ENCODE peak calls at places on chromosomes 7 and 10, in ten cellular contexts. L is activated effector memory CD4-positive, alpha-beta T cell treated with anti-CD3 and anti-CD28 coated beads, Interleukin-2, amount 50 U/mL, for 16 hours; F is lung; D is right lobe of liver; Q is stimulated activated CD8-positive, alpha-beta memory T cell treated with anti-CD3 and anti-CD28 coated beads, Interleukin-7, amount 100 ng/mL, for 1 hour; W is activated T-helper 1 cell treated with anti-CD3 and anti-CD28 coated beads, Interleukin-12 subunit alpha, Interleukin-12 subunit beta, Interleukin-2, Interleukin-4 antibody, amounts not matched to agents 30 ng/mL and 10 ng/mL and 1 ng/mL, durations not matched to agents 14 hours and 24 hours and 36 hours; V is activated T-cell treated with anti-CD3 and anti-CD28 coated beads for 1 hour; U is T-helper 2 cell; C is tibial artery; O is NCI-H446. T is an unnamed sample.

GRCh38 chr7:124318716-124319115 is 285.8 kb upstream of the TMEM229A start:
- DNase-seq in L (no peak), C (no peak), U (no peak), D (no peak), O (no peak), V (no peak), W (no peak), F (no peak), Q (no peak), T (no peak)

GRCh38 chr10:129775681-129776080 is 188.4 kb downstream of the EBF3 start:
- DNase-seq in C (peak), D (no peak), F (no peak), L (peak), W (no peak), O (no peak), Q (no peak), U (no peak), V (no peak), T (no peak)

GRCh38 chr10:27696466-27696865 is 49.2 kb downstream of the MKX start:
- DNase-seq in U (no peak), Q (no peak), O (no peak), C (no peak), F (no peak), D (no peak), V (no peak), W (no peak), L (no peak), T (no peak)

GRCh38 chr7:128725524-128725923 is 13.6 kb upstream of the CALU start:
- DNase-seq in U (no peak), L (no peak), O (no peak), D (no peak), Q (no peak), W (no peak), C (no peak), V (no peak), F (no peak), T (no peak)

GRCh38 chr7:100407285-100408180 is 21.0 kb downstream of the ZCWPW1 start:
- DNase-seq in C (no peak), L (peak), F (no peak), V (no peak), U (peak), D (no peak), O (peak), Q (no peak), W (peak), T (peak)

GRCh38 chr10:60200682-60201053 is 189.0 kb downstream of the ANK3 start:
- DNase-seq in V (no peak), D (no peak), L (no peak), O (no peak), Q (no peak), U (no peak), W (no peak), C (no peak), F (no peak), T (no peak)

GRCh38 chr7:28037220-28038010 is 143.2 kb downstream of the JAZF1 start:
- DNase-seq in V (no peak), U (no peak), D (no peak), L (no peak), C (no peak), O (no peak), W (no peak), Q (no peak), F (no peak), T (no peak)

GRCh38 chr10:6579193-6579903 is 728 bp downstream of the PRKCQ start:
- DNase-seq in F (no peak), C (no peak), W (no peak), L (peak), V (no peak), Q (no peak), U (no peak), O (no peak), D (no peak), T (no peak)

GRCh38 chr10:22727112-22727511 is 12.7 kb upstream of the PIP4K2A start:
- DNase-seq in W (no peak), C (no peak), Q (no peak), D (no peak), V (no peak), L (no peak), O (no peak), U (peak), F (no peak), T (no peak)

GRCh38 chr10:36325815-36326214 is 683.7 kb upstream of the FZD8 start:
- DNase-seq in C (no peak), O (no peak), F (no peak), V (no peak), W (no peak), L (no peak), Q (no peak), D (no peak), U (no peak), T (no peak)

GRCh38 chr7:107150375-107151073 is 18.3 kb upstream of the HBP1 start:
- DNase-seq in D (peak), W (peak), L (peak), V (peak), F (peak), Q (peak), U (peak), O (peak), C (peak), T (peak)

GRCh38 chr10:17065273-17065672 is 64.3 kb downstream of the CUBN start:
- DNase-seq in V (no peak), Q (no peak), F (no peak), D (no peak), L (no peak), W (no peak), C (no peak), O (no peak), U (no peak), T (no peak)

GRCh38 chr10:43958071-43958432 is 309.4 kb upstream of the ZNF32 start:
- DNase-seq in L (no peak), U (no peak), F (peak), O (no peak), V (no peak), C (no peak), D (no peak), Q (no peak), W (no peak), T (no peak)

GRCh38 chr10:122279725-122280141 is 8.6 kb downstream of the BTBD16 start:
- DNase-seq in F (no peak), O (no peak), L (no peak), C (no peak), V (no peak), D (no peak), W (no peak), Q (no peak), U (no peak), T (no peak)

GRCh38 chr10:71081229-71081560 is 131.2 kb upstream of the UNC5B start:
- DNase-seq in V (no peak), L (no peak), W (no peak), U (no peak), O (no peak), Q (no peak), F (peak), C (no peak), D (peak), T (no peak)

GRCh38 chr7:81331061-81332018 is 412.5 kb upstream of the SEMA3C start:
- DNase-seq in D (no peak), L (no peak), V (no peak), W (no peak), O (no peak), C (no peak), F (no peak), U (no peak), Q (no peak), T (no peak)

GRCh38 chr7:604038-604883 is 84.6 kb upstream of the PDGFA start:
- DNase-seq in C (peak), F (peak), U (peak), Q (peak), W (peak), L (peak), D (peak), V (peak), O (no peak), T (peak)

GRCh38 chr7:116434820-116435341 is 64.7 kb upstream of the CAV2 start:
- DNase-seq in L (no peak), W (no peak), U (no peak), V (no peak), O (no peak), F (no peak), Q (no peak), D (no peak), C (no peak), T (no peak)

GRCh38 chr7:157468221-157469111 is 131.7 kb downstream of the DNAJB6 start:
- DNase-seq in V (no peak), D (peak), L (peak), W (no peak), C (no peak), U (no peak), O (no peak), F (no peak), Q (no peak), T (no peak)

GRCh38 chr10:29257106-29257783 is 31.6 kb upstream of the LYZL1 start:
- DNase-seq in O (no peak), V (no peak), C (peak), F (peak), L (no peak), D (no peak), W (no peak), U (no peak), Q (no peak), T (no peak)

T was measured in memory B cell.